ENCODE peak calls at places on chromosomes 11 and 22, in six cellular contexts. S is Peyer's patch, P is NB4, L is cardiac fibroblast, K is K562, V is AG10803. H is an unnamed sample.

GRCh38 chr11:75279273-75279672 is 38.7 kb downstream of the TPBGL start:
- DNase-seq in S (no peak), P (no peak), L (no peak), K (no peak), V (no peak), H (no peak)

GRCh38 chr11:75611823-75612222 is 49.8 kb downstream of the SERPINH1 start:
- DNase-seq in S (no peak), P (no peak), L (no peak), K (no peak), V (no peak), H (no peak)

GRCh38 chr22:44206696-44207095 is 26.0 kb downstream of the PARVG start:
- DNase-seq in S (no peak), P (no peak), L (no peak), K (no peak), V (no peak), H (no peak)

GRCh38 chr22:40757071-40757470 is 62.1 kb downstream of the SLC25A17 start:
- DNase-seq in S (no peak), P (no peak), L (peak), K (no peak), V (peak), H (peak)

GRCh38 chr11:31872074-31872440 is 60.9 kb upstream of the PAX6 start:
- DNase-seq in S (no peak), P (no peak), L (no peak), K (no peak), V (no peak), H (no peak)

GRCh38 chr11:8719260-8720190 is 36.9 kb downstream of the RPL27A start:
- DNase-seq in S (no peak), P (no peak), L (peak), K (no peak), V (peak), H (no peak)

GRCh38 chr11:95705485-95706124 is 84.0 kb downstream of the FAM76B start:
- DNase-seq in S (peak), P (peak), L (peak), K (peak), V (peak), H (peak)

GRCh38 chr11:22787565-22788162 is 41.9 kb downstream of the SVIP start:
- DNase-seq in S (peak), P (peak), L (peak), K (peak), V (peak), H (no peak)

GRCh38 chr11:18706330-18707243 is 8.0 kb downstream of the TMEM86A start:
- DNase-seq in S (peak), P (no peak), L (peak), K (no peak), V (no peak), H (no peak)

GRCh38 chr11:103883856-103884255 is 152.6 kb upstream of the DDI1 start:
- DNase-seq in S (no peak), P (no peak), L (no peak), K (no peak), V (no peak), H (no peak)

GRCh38 chr11:61922539-61922938 is 5.2 kb upstream of the RAB3IL1 start:
- DNase-seq in S (no peak), P (peak), L (peak), K (peak), V (peak), H (no peak)

GRCh38 chr22:39820266-39820665 is 73.3 kb downstream of the ENTHD1 start:
- DNase-seq in S (no peak), P (no peak), L (peak), K (no peak), V (peak), H (no peak)

GRCh38 chr11:565921-566509 is 5.2 kb downstream of the RASSF7 start:
- DNase-seq in S (no peak), P (no peak), L (no peak), K (no peak), V (no peak), H (no peak)

GRCh38 chr11:124581817-124582216 is 12.0 kb downstream of the OR8A1 start:
- DNase-seq in S (no peak), P (no peak), L (no peak), K (no peak), V (no peak), H (no peak)

GRCh38 chr22:44224166-44224565 is 43.4 kb downstream of the PARVG start:
- DNase-seq in S (no peak), P (no peak), L (no peak), K (no peak), V (no peak), H (no peak)

GRCh38 chr11:38089728-38090127 is 1491.7 kb upstream of the RAG2 start:
- DNase-seq in S (no peak), P (no peak), L (peak), K (no peak), V (no peak), H (no peak)

GRCh38 chr22:27903805-27904473 is 15.1 kb downstream of the PITPNB start:
- DNase-seq in S (no peak), P (no peak), L (peak), K (no peak), V (no peak), H (no peak)

GRCh38 chr11:12329797-12330196 is 47.6 kb upstream of the PARVA start:
- DNase-seq in S (no peak), P (no peak), L (no peak), K (no peak), V (peak), H (no peak)

DNA sequence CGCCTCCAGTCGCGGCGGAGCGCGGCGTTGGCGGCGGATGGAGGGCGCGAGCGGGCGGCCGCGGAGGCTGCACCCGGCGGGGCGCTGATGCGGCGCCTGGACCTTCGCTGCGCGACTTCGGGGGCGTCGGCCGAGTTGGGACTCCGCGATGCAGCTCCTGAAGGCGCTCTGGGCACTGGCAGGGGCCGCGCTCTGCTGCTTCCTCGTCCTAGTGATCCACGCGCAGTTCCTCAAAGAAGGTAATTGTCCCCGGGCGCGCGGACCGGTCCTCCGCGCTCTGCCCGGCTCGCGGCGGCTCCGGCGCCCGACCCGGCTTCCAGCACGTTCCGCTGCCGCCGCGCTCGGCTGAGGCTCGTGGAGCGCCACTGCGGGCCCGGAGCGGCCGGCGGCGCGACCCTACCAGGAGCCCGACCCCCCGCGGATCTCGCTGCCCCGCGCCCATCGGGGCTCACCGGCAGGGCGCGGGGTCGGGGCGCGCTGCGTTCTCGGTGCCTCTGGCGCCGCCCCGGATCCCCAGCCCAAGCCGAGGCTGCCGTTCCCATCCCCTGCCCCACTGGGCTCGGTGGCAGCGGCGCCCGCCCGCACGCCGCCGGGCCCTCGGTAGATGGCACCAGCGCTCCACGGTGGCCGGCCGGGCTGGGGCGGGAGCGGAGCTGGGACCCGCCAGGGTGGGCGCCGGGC is 1251.2 kb downstream of the BRD1 start:
- DNase-seq in S (no peak), P (peak), L (no peak), K (no peak), V (peak), H (no peak)
- H3K4me3 ChIP-seq in S (no peak), P (no peak), L (no peak), K (no peak), V (peak), H (no peak)

DNA sequence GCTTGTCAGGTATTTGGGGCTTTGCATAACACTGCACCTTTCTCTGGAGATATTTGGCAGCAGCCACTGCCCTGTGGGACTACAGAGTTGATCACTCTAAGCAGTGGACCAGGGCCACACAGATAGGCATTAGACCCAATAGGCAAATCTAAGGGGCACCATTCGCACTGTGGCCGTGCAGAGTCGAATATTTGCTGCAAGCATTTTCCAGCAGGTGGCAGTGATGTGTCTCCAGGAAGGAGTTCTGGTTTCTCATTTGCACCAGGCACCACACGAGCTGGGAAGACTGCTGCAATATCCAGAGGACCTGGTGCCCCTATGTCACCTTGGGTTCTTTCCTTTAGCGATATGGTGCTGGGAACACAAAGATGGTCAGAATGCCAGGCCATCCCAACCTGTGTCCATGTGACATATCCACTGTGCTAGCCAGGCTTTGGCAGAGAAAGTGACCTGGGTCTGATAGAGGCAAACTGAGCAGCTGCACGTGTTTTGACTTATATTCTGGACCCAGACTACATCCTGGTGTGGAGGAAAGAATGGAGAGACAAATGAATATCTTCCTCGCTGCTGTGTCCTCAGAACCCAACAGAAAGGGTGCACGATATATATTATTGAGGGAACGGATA is 318.7 kb downstream of the BUD13 start:
- DNase-seq in S (no peak), P (peak), L (peak), K (peak), V (peak), H (no peak)
- TF ChIP-seq CTCF in S (peak), P (peak), L (peak), K (peak), V (peak), H (peak)

GRCh38 chr11:16611395-16612233 is 126.8 kb upstream of the C11orf58 start:
- DNase-seq in S (no peak), P (no peak), L (no peak), K (no peak), V (no peak), H (no peak)
- H3K4me3 ChIP-seq in S (no peak), P (no peak), L (no peak), K (no peak), V (no peak), H (no peak)

DNA sequence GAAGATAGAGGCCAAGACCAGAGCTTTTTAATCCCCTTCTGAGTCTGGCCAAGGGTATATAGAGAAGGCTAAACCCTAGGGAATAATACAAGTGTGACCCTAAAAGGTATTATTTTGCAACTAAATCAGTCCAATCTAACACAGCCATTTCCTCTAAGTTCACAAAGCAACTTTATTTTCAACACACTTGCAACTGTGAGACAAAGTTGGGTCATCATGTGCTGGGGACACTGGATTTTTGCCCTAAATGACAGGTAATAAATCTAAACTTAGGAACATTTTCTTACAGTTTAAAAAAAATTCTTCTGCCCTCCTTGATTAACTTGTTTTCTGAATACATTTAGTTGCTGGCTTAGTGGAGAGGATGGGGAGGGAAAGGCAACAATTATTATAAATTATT is 78.3 kb downstream of the DDIAS start:
- DNase-seq in S (no peak), P (no peak), L (no peak), K (no peak), V (no peak), H (no peak)
- TF ChIP-seq CTCF in S (no peak), P (no peak), L (no peak), K (no peak), V (no peak), H (no peak)

GRCh38 chr11:114340311-114341131 is 44.3 kb downstream of the NNMT start:
- DNase-seq in S (no peak), P (peak), L (peak), K (peak), V (peak), H (peak)
- H3K4me3 ChIP-seq in S (peak), P (no peak), L (peak), K (peak), V (peak), H (no peak)

DNA sequence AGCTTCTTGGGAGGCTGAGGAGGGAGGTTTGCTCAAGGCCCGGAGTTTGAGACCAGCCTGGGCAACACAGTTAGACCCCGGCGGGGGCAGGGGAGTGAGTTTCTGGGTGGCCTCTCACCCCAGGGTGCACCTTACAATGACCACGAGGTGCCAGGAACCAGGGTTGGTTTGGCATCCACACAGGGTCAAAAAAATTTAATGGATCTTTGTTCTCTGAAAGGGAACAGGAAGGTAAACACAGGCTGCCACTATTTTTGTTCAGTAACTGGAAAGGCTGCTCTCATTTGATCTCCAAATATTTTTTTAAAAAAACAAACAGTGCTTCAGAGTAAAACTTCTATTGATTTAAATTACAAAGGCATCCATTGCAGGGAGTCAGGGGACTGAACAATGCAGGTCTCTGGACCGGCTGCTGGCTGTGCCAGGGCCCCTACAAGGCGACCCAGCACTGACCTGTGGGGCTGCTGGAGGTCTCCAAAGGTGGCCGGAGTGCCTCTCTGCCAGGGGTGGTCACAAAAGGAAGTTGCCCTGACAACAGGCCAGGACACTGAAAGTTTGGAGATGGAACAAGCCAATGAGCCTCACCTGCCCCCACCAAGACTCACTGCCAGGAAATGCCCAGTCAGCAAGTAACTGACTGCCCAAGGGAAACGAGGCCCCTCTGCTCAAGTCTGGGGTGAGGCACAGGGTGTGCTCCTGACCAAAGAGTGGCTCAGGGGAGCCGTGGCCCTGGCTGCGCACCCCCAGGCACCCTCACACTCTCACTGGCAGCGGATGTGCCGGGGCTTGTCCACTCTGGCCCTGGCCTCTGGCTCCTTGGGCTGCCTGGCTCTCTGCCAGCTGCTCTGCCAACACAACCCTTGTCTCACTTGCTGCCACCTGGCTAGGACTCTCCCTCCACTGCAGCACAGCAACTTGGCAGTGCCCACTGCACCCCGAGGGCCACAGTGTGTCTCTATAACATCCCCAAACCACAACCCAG is 51.8 kb downstream of the ARFGAP3 start:
- DNase-seq in S (peak), P (no peak), L (no peak), K (no peak), V (no peak), H (peak)
- TF ChIP-seq CTCF in S (no peak), P (no peak), L (no peak), K (no peak), V (no peak), H (no peak)

GRCh38 chr11:65892661-65893317 is 2.3 kb downstream of the CCDC85B start:
- DNase-seq in S (no peak), P (no peak), L (no peak), K (no peak), V (no peak), H (no peak)
- H3K4me3 ChIP-seq in S (no peak), P (peak), L (peak), K (peak), V (peak), H (no peak)

GRCh38 chr22:45553333-45554039 is 50.8 kb downstream of the FBLN1 start:
- DNase-seq in S (no peak), P (peak), L (peak), K (peak), V (peak), H (peak)
- TF ChIP-seq CTCF in S (peak), P (peak), L (peak), K (peak), V (peak), H (peak)